ENCODE peak calls at places on chromosomes 1 and 21, in four cellular contexts. T is fibroblast of lung, H is frontal cortex, Z is LHCN-M2. L is an unnamed sample.

GRCh38 chr1:240801445-240801844 is 189.5 kb upstream of the GREM2 start:
- DNase-seq in Z (peak), T (no peak), H (no peak), L (no peak)

GRCh38 chr1:213122514-213122929 is 71.5 kb downstream of the RPS6KC1 start:
- DNase-seq in Z (peak), H (no peak), T (peak), L (no peak)

GRCh38 chr1:68955424-68955823 is 458.5 kb upstream of the DEPDC1 start:
- DNase-seq in H (no peak), Z (no peak), T (peak), L (no peak)

GRCh38 chr1:193103759-193104495 is 1.3 kb downstream of the GLRX2 start:
- DNase-seq in Z (no peak), H (no peak), T (no peak), L (no peak)

GRCh38 chr1:45542591-45542990 is 8.0 kb upstream of the AKR1A1 start:
- DNase-seq in H (no peak), T (no peak), Z (no peak), L (no peak)

GRCh38 chr1:205570796-205571537 is 60.8 kb downstream of the ELK4 start:
- DNase-seq in T (no peak), H (no peak), Z (no peak), L (no peak)

GRCh38 chr21:18495553-18495952 is 92.0 kb upstream of the TMPRSS15 start:
- DNase-seq in T (no peak), H (no peak), Z (no peak), L (no peak)

GRCh38 chr1:209534496-209535250 is 48.8 kb upstream of the CAMK1G start:
- DNase-seq in T (no peak), H (no peak), Z (peak), L (no peak)

GRCh38 chr1:167474191-167474641 is 44.1 kb downstream of the CD247 start:
- DNase-seq in H (no peak), T (no peak), Z (no peak), L (no peak)

GRCh38 chr21:33794586-33794985 is 121.0 kb downstream of the ATP5PO start:
- DNase-seq in T (no peak), Z (no peak), H (no peak), L (no peak)

GRCh38 chr1:20732588-20733360 is at the start of gene SH2D5:
- DNase-seq in H (peak), T (peak), Z (peak), L (peak)

GRCh38 chr21:30577766-30578165 is 12.4 kb downstream of the KRTAP22-2 start:
- DNase-seq in Z (no peak), T (no peak), H (no peak), L (no peak)

GRCh38 chr1:167328762-167329483 is 108.2 kb downstream of the POU2F1 start:
- DNase-seq in Z (no peak), H (peak), T (peak), L (no peak)

L was measured in uterus.